ENCODE peak calls at places on chromosomes 1 and 21, in four cellular contexts. A, W, C and L are unnamed samples.

GRCh38 chr1:203867816-203868215 is 6.4 kb downstream of the SNRPE start:
- DNase-seq in A (no peak), C (no peak), W (no peak), L (no peak)

GRCh38 chr1:32894019-32894600 is 7.1 kb downstream of the TMEM54 start:
- DNase-seq in W (no peak), A (no peak), C (no peak), L (peak; percentile 54)

GRCh38 chr1:225845633-225846259 is 35.8 kb downstream of the EPHX1 start:
- DNase-seq in W (peak; percentile 78), A (peak; percentile 71), C (no peak), L (peak; percentile 90)

GRCh38 chr21:38712076-38712475 is 93.7 kb upstream of the ETS2 start:
- DNase-seq in W (peak; percentile 32), C (no peak), A (peak; percentile 62), L (peak; percentile 53)

GRCh38 chr1:65292861-65293593 is 16.3 kb upstream of the DNAJC6 start:
- DNase-seq in A (no peak), W (peak; percentile 87), C (no peak), L (no peak)

GRCh38 chr1:226443033-226443432 is 35.1 kb upstream of the PARP1 start:
- DNase-seq in W (no peak), C (no peak), A (no peak), L (no peak)

GRCh38 chr1:22132517-22133235 is 10.2 kb downstream of the WNT4 start:
- DNase-seq in A (no peak), W (no peak), C (no peak), L (no peak)

GRCh38 chr1:206721454-206721853 is 36.7 kb downstream of the MAPKAPK2 start:
- DNase-seq in W (no peak), C (no peak), A (no peak), L (no peak)

GRCh38 chr21:36762636-36763035 is 63.7 kb downstream of the SIM2 start:
- DNase-seq in A (no peak), C (no peak), W (no peak), L (no peak)

GRCh38 chr1:225911207-225912130 is 12.6 kb downstream of the PYCR2 start:
- DNase-seq in W (no peak), C (no peak), A (peak; percentile 17), L (peak; percentile 84)

GRCh38 chr1:88088481-88088880 is 595.6 kb upstream of the PKN2 start:
- DNase-seq in C (no peak), A (no peak), W (no peak), L (peak; percentile 38)

GRCh38 chr21:41294548-41295231 is 21.9 kb upstream of the FAM3B start:
- DNase-seq in W (no peak), C (no peak), A (no peak), L (no peak)
- TF ChIP-seq CREM in W (no peak), C (no peak), A (no peak), L (no peak)

GRCh38 chr1:54619749-54620148 is 3.6 kb downstream of the FAM151A start:
- DNase-seq in W (no peak), C (no peak), A (no peak), L (no peak)
- TF ChIP-seq USF2 in W (no peak), C (no peak), A (no peak), L (no peak)

DNA sequence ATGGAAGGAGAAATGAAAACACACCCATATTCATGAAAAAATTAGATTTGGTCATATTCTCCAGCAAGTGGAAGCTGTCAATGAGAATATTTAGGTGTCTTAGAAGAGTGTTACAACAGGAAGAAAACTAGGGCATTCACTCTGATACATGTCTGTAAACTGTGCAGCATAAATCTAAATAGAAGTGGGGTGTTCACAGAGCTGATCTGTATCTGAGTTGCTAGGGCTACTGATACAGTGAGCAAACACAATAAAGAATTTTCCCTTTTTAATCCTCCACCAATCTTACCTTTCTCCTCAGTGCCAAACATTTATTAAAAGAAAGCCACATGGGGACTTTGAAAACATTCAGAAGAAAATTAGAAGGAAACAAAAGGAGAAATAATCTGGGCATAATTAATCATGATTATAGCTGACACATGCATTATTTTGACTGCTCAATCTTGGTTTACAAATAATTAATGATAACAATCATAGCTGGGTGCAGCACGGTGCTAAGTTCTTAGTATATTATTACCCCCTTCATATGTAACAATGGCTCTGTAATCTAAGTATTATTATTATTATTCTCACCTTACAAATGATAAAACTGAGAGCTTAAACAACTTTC is 672.0 kb upstream of the USP24 start:
- DNase-seq in A (no peak), C (no peak), W (no peak), L (no peak)
- TF ChIP-seq CREM in A (no peak), C (no peak), W (no peak), L (no peak)

DNA sequence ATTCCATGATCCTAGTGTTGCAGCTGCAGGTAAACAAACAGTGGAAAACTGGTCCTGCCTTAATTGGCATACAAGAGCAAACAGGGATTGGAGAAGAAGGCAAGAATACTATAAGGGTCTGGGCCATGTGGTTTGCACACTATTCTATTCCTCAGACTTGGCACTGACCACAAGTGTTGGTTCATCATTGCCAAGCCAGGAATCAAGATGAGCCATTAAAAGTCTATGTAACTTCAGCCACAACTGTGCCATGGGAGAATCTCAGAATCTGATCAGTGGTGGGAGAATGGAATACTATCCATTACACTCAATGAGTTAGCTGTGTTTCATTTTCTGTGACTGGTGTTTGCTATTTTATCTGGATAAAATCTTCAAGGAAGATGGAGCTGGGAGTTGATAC is 26.2 kb upstream of the FCER1A start:
- DNase-seq in W (no peak), C (no peak), A (no peak), L (no peak)
- TF ChIP-seq USF2 in W (no peak), C (no peak), A (no peak), L (no peak)

GRCh38 chr1:43227138-43227836 is 42.5 kb upstream of the TMEM125 start:
- DNase-seq in W (peak; percentile 82), C (peak; percentile 34), A (peak; percentile 64), L (peak; percentile 96)
- TF ChIP-seq CREM in W (no peak), C (no peak), A (no peak), L (no peak)

GRCh38 chr21:14922980-14923379 is 141.8 kb downstream of the NRIP1 start:
- DNase-seq in A (no peak), W (no peak), C (no peak), L (no peak)

GRCh38 chr21:14916676-14917141 is 148.1 kb downstream of the NRIP1 start:
- DNase-seq in A (no peak), W (no peak), C (no peak), L (no peak)

GRCh38 chr21:14917762-14918161 is 147.0 kb downstream of the NRIP1 start:
- DNase-seq in A (no peak), C (no peak), W (no peak), L (no peak)

GRCh38 chr21:14913576-14914146 is 151.1 kb downstream of the NRIP1 start:
- DNase-seq in C (no peak), A (no peak), W (no peak), L (no peak)

DNA sequence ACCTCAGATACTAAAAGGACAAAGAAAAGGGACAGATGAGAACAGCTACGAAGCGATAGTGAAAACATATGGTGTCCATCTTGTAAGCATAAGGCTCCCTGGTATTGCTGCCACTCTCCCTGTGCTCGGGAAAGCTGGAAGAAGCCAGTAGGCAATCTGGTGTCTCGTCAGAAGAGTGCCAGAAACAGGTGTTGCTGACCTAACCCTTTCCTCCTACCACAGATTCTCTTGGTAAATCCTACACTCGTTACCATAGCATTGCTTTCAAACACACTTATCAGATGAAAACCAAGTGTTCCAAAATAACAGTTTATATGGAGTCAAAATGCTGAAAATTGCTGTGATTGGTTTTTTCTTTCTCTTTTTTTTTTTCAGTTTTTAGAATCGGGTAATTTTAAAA is 146.3 kb downstream of the NRIP1 start:
- DNase-seq in W (no peak), C (no peak), A (no peak), L (no peak)
- TF ChIP-seq USF2 in W (no peak), C (no peak), A (no peak), L (no peak)

DNA sequence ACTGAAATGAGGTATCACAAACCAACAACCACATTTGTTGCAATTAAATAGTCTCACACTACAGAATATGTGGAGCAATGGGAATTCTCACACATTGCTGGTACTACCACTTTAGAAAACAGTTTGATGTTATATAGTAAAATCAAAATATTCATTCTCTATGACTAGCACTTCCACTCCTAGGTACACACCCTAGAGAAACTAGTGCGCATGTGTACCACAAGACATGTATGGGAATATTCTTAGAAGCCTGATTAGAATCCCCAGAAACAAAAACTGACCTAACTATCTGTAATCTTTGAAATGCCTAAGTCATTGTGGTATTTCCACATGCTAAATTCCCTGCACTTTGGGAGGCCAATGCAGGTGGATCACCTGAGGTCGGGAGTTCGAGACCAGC is 18.1 kb upstream of the PLPPR4 start:
- DNase-seq in A (no peak), C (no peak), W (no peak), L (no peak)
- TF ChIP-seq CREM in A (no peak), C (no peak), W (no peak), L (no peak)